ENCODE peak calls at places on chromosomes 4 and X, in six cellular contexts. One of them, this sample, is unnamed.

GRCh38 chr4:40395908-40396806 is 61.0 kb downstream of the CHRNA9 start:
- DNase-seq in H1: no peak
- DNase-seq in hepatocyte: peak; percentile 37
- DNase-seq in esophagus squamous epithelium: no peak
- DNase-seq in pancreas: peak; percentile 95
- DNase-seq in transverse colon: peak; percentile 57
- DNase-seq in this sample: no peak

GRCh38 chr4:94341468-94341867 is 1.2 kb downstream of the HPGDS start:
- DNase-seq in H1: no peak
- DNase-seq in hepatocyte: no peak
- DNase-seq in esophagus squamous epithelium: no peak
- DNase-seq in pancreas: no peak
- DNase-seq in transverse colon: no peak
- DNase-seq in this sample: no peak

GRCh38 chr4:140726776-140727500 is 29.2 kb downstream of the TBC1D9 start:
- DNase-seq in H1: no peak
- DNase-seq in hepatocyte: no peak
- DNase-seq in esophagus squamous epithelium: no peak
- DNase-seq in pancreas: no peak
- DNase-seq in transverse colon: no peak
- DNase-seq in this sample: no peak

GRCh38 chrX:21225643-21226042 is 148.6 kb upstream of the CNKSR2 start:
- DNase-seq in H1: no peak
- DNase-seq in hepatocyte: no peak
- DNase-seq in esophagus squamous epithelium: no peak
- DNase-seq in pancreas: no peak
- DNase-seq in transverse colon: no peak
- DNase-seq in this sample: no peak

GRCh38 chr4:101114936-101115372 is 232.4 kb downstream of the PPP3CA start:
- DNase-seq in H1: no peak
- DNase-seq in hepatocyte: peak; percentile 26
- DNase-seq in esophagus squamous epithelium: no peak
- DNase-seq in pancreas: no peak
- DNase-seq in transverse colon: no peak
- DNase-seq in this sample: peak; percentile 22

GRCh38 chrX:30957753-30958152 is 68.7 kb upstream of the TAB3 start:
- DNase-seq in H1: no peak
- DNase-seq in hepatocyte: peak; percentile 41
- DNase-seq in esophagus squamous epithelium: no peak
- DNase-seq in pancreas: no peak
- DNase-seq in transverse colon: no peak
- DNase-seq in this sample: no peak

GRCh38 chr4:56469489-56470210 is 2.2 kb downstream of the SRP72 start:
- DNase-seq in H1: no peak
- DNase-seq in hepatocyte: no peak
- DNase-seq in esophagus squamous epithelium: no peak
- DNase-seq in pancreas: no peak
- DNase-seq in transverse colon: no peak
- DNase-seq in this sample: no peak

GRCh38 chrX:32176510-32176909 is 1034.8 kb downstream of the DMD start:
- DNase-seq in H1: no peak
- DNase-seq in hepatocyte: no peak
- DNase-seq in esophagus squamous epithelium: no peak
- DNase-seq in pancreas: no peak
- DNase-seq in transverse colon: no peak
- DNase-seq in this sample: no peak

GRCh38 chrX:102833136-102833535 is 103.9 kb upstream of the RAB40AL start:
- DNase-seq in H1: no peak
- DNase-seq in hepatocyte: no peak
- DNase-seq in esophagus squamous epithelium: no peak
- DNase-seq in pancreas: no peak
- DNase-seq in transverse colon: no peak
- DNase-seq in this sample: no peak

GRCh38 chrX:87409113-87409841 is 108.3 kb upstream of the KLHL4 start:
- DNase-seq in H1: no peak
- DNase-seq in hepatocyte: peak; percentile 82
- DNase-seq in esophagus squamous epithelium: no peak
- DNase-seq in pancreas: peak; percentile 84
- DNase-seq in transverse colon: no peak
- DNase-seq in this sample: no peak

GRCh38 chr4:108492816-108493595 is 127.4 kb upstream of the RPL34 start:
- DNase-seq in H1: peak; percentile 79
- DNase-seq in hepatocyte: peak; percentile 15
- DNase-seq in esophagus squamous epithelium: no peak
- DNase-seq in pancreas: no peak
- DNase-seq in transverse colon: peak; percentile 30
- DNase-seq in this sample: peak; percentile 64

GRCh38 chr4:141435446-141436225 is 200.7 kb upstream of the IL15 start:
- DNase-seq in H1: no peak
- DNase-seq in hepatocyte: no peak
- DNase-seq in esophagus squamous epithelium: no peak
- DNase-seq in pancreas: no peak
- DNase-seq in transverse colon: no peak
- DNase-seq in this sample: no peak

GRCh38 chr4:62006108-62006507 is 806.0 kb downstream of the ADGRL3 start:
- DNase-seq in H1: no peak
- DNase-seq in hepatocyte: no peak
- DNase-seq in esophagus squamous epithelium: no peak
- DNase-seq in pancreas: no peak
- DNase-seq in transverse colon: no peak
- DNase-seq in this sample: no peak

GRCh38 chr4:17241835-17242234 is 270.1 kb downstream of the QDPR start:
- DNase-seq in H1: no peak
- DNase-seq in hepatocyte: no peak
- DNase-seq in esophagus squamous epithelium: no peak
- DNase-seq in pancreas: no peak
- DNase-seq in transverse colon: no peak
- DNase-seq in this sample: no peak

GRCh38 chrX:15216280-15216679 is 53.6 kb downstream of the ASB9 start:
- DNase-seq in H1: no peak
- DNase-seq in hepatocyte: no peak
- DNase-seq in esophagus squamous epithelium: no peak
- DNase-seq in pancreas: no peak
- DNase-seq in transverse colon: no peak
- DNase-seq in this sample: no peak

GRCh38 chr4:16225139-16225538 is 1.1 kb downstream of the TAPT1 start:
- DNase-seq in H1: no peak
- DNase-seq in hepatocyte: no peak
- DNase-seq in esophagus squamous epithelium: no peak
- DNase-seq in pancreas: no peak
- DNase-seq in transverse colon: no peak
- DNase-seq in this sample: no peak

GRCh38 chrX:40647307-40648197 is at the start of gene CXorf38:
- DNase-seq in H1: peak; percentile 91
- DNase-seq in hepatocyte: peak; percentile 94
- DNase-seq in esophagus squamous epithelium: peak; percentile 63
- DNase-seq in pancreas: peak; percentile 90
- DNase-seq in transverse colon: peak; percentile 96
- DNase-seq in this sample: peak; percentile 54

GRCh38 chr4:106541253-106541652 is 172.7 kb upstream of the GIMD1 start:
- DNase-seq in H1: no peak
- DNase-seq in hepatocyte: no peak
- DNase-seq in esophagus squamous epithelium: no peak
- DNase-seq in pancreas: no peak
- DNase-seq in transverse colon: no peak
- DNase-seq in this sample: no peak

GRCh38 chrX:129665916-129666644 is 11.3 kb upstream of the APLN start:
- DNase-seq in H1: no peak
- DNase-seq in hepatocyte: no peak
- DNase-seq in esophagus squamous epithelium: no peak
- DNase-seq in pancreas: no peak
- DNase-seq in transverse colon: no peak
- DNase-seq in this sample: no peak

GRCh38 chr4:184978211-184978610 is 40.1 kb upstream of the HELT start:
- DNase-seq in H1: no peak
- DNase-seq in hepatocyte: no peak
- DNase-seq in esophagus squamous epithelium: no peak
- DNase-seq in pancreas: peak; percentile 44
- DNase-seq in transverse colon: peak; percentile 38
- DNase-seq in this sample: no peak

DNA sequence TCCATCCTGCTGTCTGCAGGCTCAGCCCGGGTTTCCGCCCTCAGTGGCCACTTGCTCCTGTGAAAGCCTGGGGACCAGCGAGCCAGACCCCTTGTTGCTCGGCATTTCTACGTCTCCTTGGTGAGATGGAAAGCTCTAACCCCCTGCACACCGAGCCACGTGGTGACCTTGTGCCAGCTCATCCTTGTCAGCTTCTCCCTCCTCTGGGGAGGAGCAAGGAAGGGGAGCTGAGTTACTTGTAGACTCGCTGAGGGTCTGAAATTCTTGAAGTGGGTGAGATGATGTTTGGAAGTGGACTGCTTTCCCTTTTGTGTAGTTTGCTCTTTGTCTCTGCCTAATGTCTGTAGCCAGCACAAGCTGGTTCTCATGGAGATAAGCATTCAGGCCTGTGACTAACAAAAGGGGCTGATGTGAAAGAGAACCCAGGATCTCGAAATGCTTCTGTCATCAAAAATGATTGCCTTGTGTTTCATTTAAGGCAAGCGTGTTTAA is 29.3 kb downstream of the RGS12 start:
- DNase-seq in H1: no peak
- DNase-seq in hepatocyte: no peak
- DNase-seq in esophagus squamous epithelium: no peak
- DNase-seq in pancreas: no peak
- DNase-seq in transverse colon: no peak
- DNase-seq in this sample: no peak
- H3K4me3 ChIP-seq in H1: no peak overlapping the region
- H3K4me3 ChIP-seq in hepatocyte: no peak overlapping the region
- H3K4me3 ChIP-seq in esophagus squamous epithelium: no peak overlapping the region
- H3K4me3 ChIP-seq in pancreas: no peak overlapping the region
- H3K4me3 ChIP-seq in transverse colon: no peak overlapping the region
- H3K4me3 ChIP-seq in this sample: no peak overlapping the region

DNA sequence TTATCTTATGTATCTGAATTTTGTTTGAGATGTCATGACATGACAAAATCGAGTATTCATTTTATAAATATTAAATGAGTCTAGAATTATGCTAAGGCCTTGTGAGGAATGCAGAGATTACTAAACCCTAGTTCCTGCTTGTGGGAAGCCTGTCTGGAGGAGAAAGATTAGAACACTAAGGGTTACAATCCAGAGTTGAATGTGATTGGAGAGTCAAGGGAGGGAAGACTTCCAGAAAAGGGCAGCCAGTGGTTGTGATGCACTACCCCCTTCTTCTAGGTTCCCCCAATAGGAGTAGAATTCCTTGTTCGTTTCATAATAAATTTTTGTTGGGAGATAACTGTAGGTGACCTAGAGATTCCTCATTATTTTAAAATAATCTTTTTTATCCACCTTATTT is 141.1 kb downstream of the AFF1 start:
- DNase-seq in H1: no peak
- DNase-seq in hepatocyte: no peak
- DNase-seq in esophagus squamous epithelium: no peak
- DNase-seq in pancreas: no peak
- DNase-seq in transverse colon: no peak
- DNase-seq in this sample: no peak
- H3K4me1 ChIP-seq in H1: peaks cover 15% of the 10 kb centered on the region
- H3K4me1 ChIP-seq in hepatocyte: peaks cover 42% of the 10 kb centered on the region
- H3K4me1 ChIP-seq in esophagus squamous epithelium: peaks cover 99% of the 10 kb centered on the region
- H3K4me1 ChIP-seq in pancreas: peaks cover 67% of the 10 kb centered on the region
- H3K4me1 ChIP-seq in transverse colon: peaks cover 54% of the 10 kb centered on the region
- H3K4me1 ChIP-seq in this sample: peaks cover 5% of the 10 kb centered on the region

GRCh38 chr4:36230523-36230922 is 13.8 kb downstream of the ARAP2 start:
- DNase-seq in H1: no peak
- DNase-seq in hepatocyte: no peak
- DNase-seq in esophagus squamous epithelium: no peak
- DNase-seq in pancreas: no peak
- DNase-seq in transverse colon: no peak
- DNase-seq in this sample: no peak

GRCh38 chr4:36226430-36227227 is 17.7 kb downstream of the ARAP2 start:
- DNase-seq in H1: no peak
- DNase-seq in hepatocyte: no peak
- DNase-seq in esophagus squamous epithelium: no peak
- DNase-seq in pancreas: no peak
- DNase-seq in transverse colon: no peak
- DNase-seq in this sample: no peak

GRCh38 chr4:36224969-36225903 is 19.1 kb downstream of the ARAP2 start:
- DNase-seq in H1: no peak
- DNase-seq in hepatocyte: no peak
- DNase-seq in esophagus squamous epithelium: no peak
- DNase-seq in pancreas: no peak
- DNase-seq in transverse colon: no peak
- DNase-seq in this sample: no peak

GRCh38 chr4:36222702-36223101 is 21.6 kb downstream of the ARAP2 start:
- DNase-seq in H1: no peak
- DNase-seq in hepatocyte: no peak
- DNase-seq in esophagus squamous epithelium: no peak
- DNase-seq in pancreas: no peak
- DNase-seq in transverse colon: no peak
- DNase-seq in this sample: no peak

DNA sequence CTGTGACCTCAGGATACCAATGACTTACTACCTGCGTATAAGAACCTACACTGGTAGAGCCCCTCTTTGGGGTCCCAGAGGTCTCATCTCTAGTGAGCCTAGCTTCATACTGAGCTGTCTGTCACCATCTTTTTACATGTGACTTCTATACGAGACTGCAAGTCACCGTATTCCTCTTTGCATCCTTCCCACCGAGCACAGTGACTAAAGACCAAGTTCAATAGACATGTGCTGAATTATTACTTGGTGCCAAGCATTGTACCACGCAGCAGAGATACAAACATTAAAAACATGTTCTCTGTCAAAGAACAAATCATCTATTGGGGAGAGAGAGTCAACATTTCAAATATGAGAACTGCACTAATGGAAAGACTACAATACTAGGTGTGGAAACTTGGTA is 16.4 kb downstream of the ARAP2 start:
- DNase-seq in H1: no peak
- DNase-seq in hepatocyte: no peak
- DNase-seq in esophagus squamous epithelium: no peak
- DNase-seq in pancreas: no peak
- DNase-seq in transverse colon: no peak
- DNase-seq in this sample: no peak
- H3K4me3 ChIP-seq in H1: no peak overlapping the region
- H3K4me3 ChIP-seq in hepatocyte: no peak overlapping the region
- H3K4me3 ChIP-seq in esophagus squamous epithelium: no peak overlapping the region
- H3K4me3 ChIP-seq in pancreas: no peak overlapping the region
- H3K4me3 ChIP-seq in transverse colon: no peak overlapping the region
- H3K4me3 ChIP-seq in this sample: no peak overlapping the region

GRCh38 chr4:80240976-80241375 is 25.5 kb upstream of the FGF5 start:
- DNase-seq in H1: no peak
- DNase-seq in hepatocyte: no peak
- DNase-seq in esophagus squamous epithelium: no peak
- DNase-seq in pancreas: no peak
- DNase-seq in transverse colon: no peak
- DNase-seq in this sample: no peak

GRCh38 chr4:80243274-80244018 is 23.0 kb upstream of the FGF5 start:
- DNase-seq in H1: no peak
- DNase-seq in hepatocyte: no peak
- DNase-seq in esophagus squamous epithelium: no peak
- DNase-seq in pancreas: no peak
- DNase-seq in transverse colon: no peak
- DNase-seq in this sample: no peak

GRCh38 chr4:80237992-80238391 is 28.5 kb upstream of the FGF5 start:
- DNase-seq in H1: no peak
- DNase-seq in hepatocyte: no peak
- DNase-seq in esophagus squamous epithelium: no peak
- DNase-seq in pancreas: no peak
- DNase-seq in transverse colon: no peak
- DNase-seq in this sample: no peak

GRCh38 chr4:80235451-80235850 is 31.0 kb upstream of the FGF5 start:
- DNase-seq in H1: no peak
- DNase-seq in hepatocyte: no peak
- DNase-seq in esophagus squamous epithelium: no peak
- DNase-seq in pancreas: no peak
- DNase-seq in transverse colon: no peak
- DNase-seq in this sample: no peak

GRCh38 chr4:80239480-80239879 is 27.0 kb upstream of the FGF5 start:
- DNase-seq in H1: no peak
- DNase-seq in hepatocyte: no peak
- DNase-seq in esophagus squamous epithelium: no peak
- DNase-seq in pancreas: no peak
- DNase-seq in transverse colon: no peak
- DNase-seq in this sample: no peak
- H3K4me1 ChIP-seq in H1: no peaks in the 10 kb centered on the region
- H3K4me1 ChIP-seq in hepatocyte: no peaks in the 10 kb centered on the region
- H3K4me1 ChIP-seq in esophagus squamous epithelium: no peaks in the 10 kb centered on the region
- H3K4me1 ChIP-seq in pancreas: no peaks in the 10 kb centered on the region
- H3K4me1 ChIP-seq in transverse colon: no peaks in the 10 kb centered on the region
- H3K4me1 ChIP-seq in this sample: no peaks in the 10 kb centered on the region

This sample was measured in iPS DF 6.9.